ENCODE peak calls at places on chromosomes 1 and 21, in four cellular contexts. N, U, H and C are unnamed samples.

GRCh38 chr1:220690140-220691038 is at the start of gene C1orf115:
- DNase-seq in N (peak), U (peak), H (peak), C (peak)

GRCh38 chr21:35170244-35170756 is 121.2 kb upstream of the RUNX1 start:
- DNase-seq in N (no peak), U (no peak), H (no peak), C (no peak)

GRCh38 chr1:31712625-31713024 is 8.8 kb upstream of the COL16A1 start:
- DNase-seq in N (no peak), U (no peak), H (no peak), C (no peak)

GRCh38 chr1:67496329-67496728 is 66.1 kb upstream of the SERBP1 start:
- DNase-seq in N (no peak), U (no peak), H (no peak), C (no peak)

GRCh38 chr1:27542463-27543273 is 52.7 kb upstream of the WASF2 start:
- DNase-seq in N (no peak), U (peak), H (no peak), C (peak)

GRCh38 chr1:14578156-14578555 is 20.3 kb upstream of the KAZN start:
- DNase-seq in N (no peak), U (no peak), H (no peak), C (no peak)

GRCh38 chr1:183214021-183214970 is 28.2 kb downstream of the LAMC2 start:
- DNase-seq in N (no peak), U (no peak), H (no peak), C (no peak)

GRCh38 chr1:157724537-157725213 is 24.1 kb upstream of the FCRL3 start:
- DNase-seq in N (no peak), U (no peak), H (no peak), C (no peak)

GRCh38 chr1:203625623-203626189 is 926 bp upstream of the ATP2B4 start:
- DNase-seq in N (peak), U (peak), H (peak), C (no peak)

GRCh38 chr1:5860277-5860676 is 131.9 kb downstream of the NPHP4 start:
- DNase-seq in N (no peak), U (no peak), H (no peak), C (no peak)

GRCh38 chr1:235169986-235170385 is 8.9 kb upstream of the RBM34 start:
- DNase-seq in N (no peak), U (peak), H (no peak), C (no peak)

GRCh38 chr1:64398937-64399336 is 71.0 kb upstream of the CACHD1 start:
- DNase-seq in N (no peak), U (no peak), H (no peak), C (no peak)

GRCh38 chr1:27033059-27033746 is 20.6 kb upstream of the TENT5B start:
- DNase-seq in N (no peak), U (no peak), H (no peak), C (no peak)

GRCh38 chr1:34858901-34859441 is 578 bp downstream of the SMIM12 start:
- DNase-seq in N (no peak), U (peak), H (no peak), C (no peak)

GRCh38 chr1:2640626-2641025 is 7.8 kb upstream of the MMEL1 start:
- DNase-seq in N (no peak), U (no peak), H (no peak), C (no peak)

GRCh38 chr1:162327144-162327790 is 49.4 kb downstream of the SPATA46 start:
- DNase-seq in N (no peak), U (peak), H (no peak), C (no peak)